ENCODE peak calls at places on chromosome 19, in seven cellular contexts. W is AG08396; V is activated CD4-positive, alpha-beta T cell treated with anti-CD3 and anti-CD28 coated beads, Interleukin-2, amount 50 U/mL, for 1 hour; C is lung; M is G401; L is posterior cingulate gyrus; K is WERI-Rb-1. F is an unnamed sample.

GRCh38 chr19:3138268-3138667 is 2.4 kb downstream of the GNA15 start:
- DNase-seq in M (no peak), L (no peak), W (no peak), V (no peak), K (no peak), C (no peak), F (no peak)

GRCh38 chr19:15107056-15108010 is at the start of gene SYDE1:
- DNase-seq in W (peak; percentile 92), M (no peak), K (no peak), C (no peak), V (no peak), L (no peak), F (no peak)

GRCh38 chr19:47380559-47380958 is 31.4 kb downstream of the DHX34 start:
- DNase-seq in V (no peak), C (no peak), L (no peak), M (no peak), W (no peak), K (no peak), F (no peak)

GRCh38 chr19:33368074-33368864 is 5.2 kb upstream of the CEBPG start:
- DNase-seq in C (no peak), K (no peak), W (peak; percentile 49), M (no peak), V (no peak), L (no peak), F (no peak)

GRCh38 chr19:4120531-4120930 is 3.4 kb downstream of the MAP2K2 start:
- DNase-seq in M (no peak), L (no peak), V (no peak), C (no peak), K (no peak), W (peak; percentile 62), F (no peak)

GRCh38 chr19:50896591-50897190 is 14.5 kb downstream of the KLK4 start:
- DNase-seq in V (no peak), W (peak; percentile 23), K (peak; percentile 51), L (no peak), M (no peak), C (no peak), F (no peak)

GRCh38 chr19:8251025-8251472 is 41.9 kb downstream of the CERS4 start:
- DNase-seq in L (peak; percentile 67), C (peak; percentile 87), V (no peak), K (no peak), W (peak; percentile 52), M (peak; percentile 87), F (peak; percentile 78)

GRCh38 chr19:29329460-29330134 is 116.6 kb upstream of the UQCRFS1 start:
- DNase-seq in V (no peak), M (no peak), C (no peak), L (no peak), W (no peak), K (no peak), F (no peak)

GRCh38 chr19:52600639-52601024 is 30.5 kb downstream of the ZNF701 start:
- DNase-seq in L (no peak), V (no peak), M (no peak), C (no peak), W (no peak), K (peak; percentile 54), F (no peak)

GRCh38 chr19:46951236-46951986 is 68.2 kb upstream of the NPAS1 start:
- DNase-seq in C (no peak), M (no peak), L (no peak), K (no peak), W (peak; percentile 45), V (no peak), F (no peak)

GRCh38 chr19:29528350-29528945 is 2.7 kb downstream of the VSTM2B start:
- DNase-seq in K (peak; percentile 67), V (peak; percentile 25), M (peak; percentile 89), W (peak; percentile 93), L (peak; percentile 86), C (no peak), F (peak; percentile 87)

GRCh38 chr19:35618857-35619256 is 6.3 kb downstream of the HAUS5 start:
- DNase-seq in L (no peak), K (no peak), M (no peak), V (no peak), W (no peak), C (no peak), F (no peak)

GRCh38 chr19:6577410-6578125 is 13.4 kb downstream of the CD70 start:
- DNase-seq in V (no peak), C (no peak), L (no peak), K (peak; percentile 78), W (no peak), M (peak; percentile 12), F (no peak)

GRCh38 chr19:4971424-4971793 is 2.5 kb downstream of the KDM4B start:
- DNase-seq in K (peak; percentile 88), V (peak; percentile 16), M (peak; percentile 66), W (no peak), C (no peak), L (no peak), F (peak; percentile 63)

GRCh38 chr19:55497777-55498176 is 9.5 kb downstream of the SSC5D start:
- DNase-seq in M (no peak), K (no peak), L (no peak), W (no peak), C (no peak), V (no peak), F (no peak)

GRCh38 chr19:48925240-48925843 is 8.2 kb upstream of the DHDH start:
- DNase-seq in C (peak; percentile 30), K (peak; percentile 47), M (no peak), W (peak; percentile 58), L (no peak), V (no peak), F (no peak)

F was measured in cerebellum.